ENCODE peak calls at places on chromosomes 3 and 15, in five cellular contexts. F is neuronal stem cell, S is astrocyte, E is SJSA1, H is fibroblast of lung. V is an unnamed sample.

GRCh38 chr15:37743826-37744225 is 190.6 kb upstream of the TMCO5A start:
- DNase-seq in E (no peak), H (no peak), S (no peak), F (no peak), V (no peak)

GRCh38 chr3:119099785-119100184 is 46.2 kb upstream of the TEX55 start:
- DNase-seq in F (no peak), H (no peak), S (no peak), E (no peak), V (no peak)

GRCh38 chr3:39106281-39107055 is 959 bp downstream of the GORASP1 start:
- DNase-seq in H (peak; percentile 30), E (peak; percentile 17), S (peak; percentile 33), F (no peak), V (peak; percentile 9)

GRCh38 chr3:153599685-153600084 is 437.7 kb downstream of the RAP2B start:
- DNase-seq in S (peak; percentile 94), E (peak; percentile 31), H (peak; percentile 92), F (no peak), V (peak; percentile 66)

GRCh38 chr15:85772668-85773067 is 22.1 kb downstream of the KLHL25 start:
- DNase-seq in E (no peak), H (no peak), F (no peak), S (no peak), V (no peak)

GRCh38 chr3:127535901-127536817 is 54.4 kb downstream of the TPRA1 start:
- DNase-seq in E (no peak), S (no peak), H (no peak), F (no peak), V (no peak)

GRCh38 chr15:78046796-78047341 is 30.6 kb downstream of the TBC1D2B start:
- DNase-seq in S (no peak), F (no peak), E (no peak), H (no peak), V (no peak)

GRCh38 chr3:124217542-124217941 is 225.6 kb upstream of the ROPN1 start:
- DNase-seq in F (peak; percentile 78), S (peak; percentile 56), E (peak; percentile 52), H (peak; percentile 83), V (peak; percentile 75)

GRCh38 chr15:85047271-85047948 is 65.8 kb downstream of the PDE8A start:
- DNase-seq in S (peak; percentile 95), H (peak; percentile 97), F (no peak), E (peak; percentile 82), V (peak; percentile 79)

GRCh38 chr3:56795097-56795806 is 6.5 kb downstream of the ARHGEF3 start:
- DNase-seq in H (peak; percentile 71), E (no peak), F (no peak), S (no peak), V (no peak)

GRCh38 chr3:138799822-138800221 is 34.9 kb downstream of the PIK3CB start:
- DNase-seq in S (no peak), H (no peak), E (no peak), F (no peak), V (no peak)

GRCh38 chr3:96863129-96863740 is 48.8 kb downstream of the EPHA6 start:
- DNase-seq in S (no peak), H (peak; percentile 21), F (peak; percentile 41), E (no peak), V (peak; percentile 33)

GRCh38 chr3:67608034-67608433 is 46.4 kb downstream of the SUCLG2 start:
- DNase-seq in F (no peak), E (no peak), S (no peak), H (no peak), V (no peak)

GRCh38 chr15:39135989-39136388 is 444.9 kb upstream of the THBS1 start:
- DNase-seq in H (peak; percentile 82), S (peak; percentile 95), E (peak; percentile 69), F (no peak), V (no peak)

GRCh38 chr3:194447161-194447560 is 39.6 kb downstream of the ATP13A3 start:
- DNase-seq in H (no peak), E (no peak), F (no peak), S (no peak), V (no peak)
- H3K36me3 ChIP-seq in H (peaks cover 11% of the 10 kb centered on the region), E (peaks cover 90% of the 10 kb centered on the region), F (peaks cover 97% of the 10 kb centered on the region), S (peaks cover 54% of the 10 kb centered on the region), V (peaks cover 79% of the 10 kb centered on the region)

GRCh38 chr15:100909582-100909981 is 9.6 kb upstream of the LRRK1 start:
- DNase-seq in S (no peak), H (no peak), F (no peak), E (no peak), V (no peak)
- H3K27ac ChIP-seq in S (no peak overlapping the region), H (no peak overlapping the region), F (no peak overlapping the region), E (no peak overlapping the region), V (peak overlapping the region; percentile 43)

GRCh38 chr3:69085543-69086132 is 901 bp downstream of the ARL6IP5 start:
- DNase-seq in F (no peak), H (peak; percentile 54), E (peak; percentile 30), S (no peak), V (peak; percentile 9)
- H3K4me1 ChIP-seq in F (peaks cover 26% of the 10 kb centered on the region), H (peaks cover 45% of the 10 kb centered on the region), E (peaks cover 83% of the 10 kb centered on the region), S (peaks cover 63% of the 10 kb centered on the region), V (peaks cover 12% of the 10 kb centered on the region)

DNA sequence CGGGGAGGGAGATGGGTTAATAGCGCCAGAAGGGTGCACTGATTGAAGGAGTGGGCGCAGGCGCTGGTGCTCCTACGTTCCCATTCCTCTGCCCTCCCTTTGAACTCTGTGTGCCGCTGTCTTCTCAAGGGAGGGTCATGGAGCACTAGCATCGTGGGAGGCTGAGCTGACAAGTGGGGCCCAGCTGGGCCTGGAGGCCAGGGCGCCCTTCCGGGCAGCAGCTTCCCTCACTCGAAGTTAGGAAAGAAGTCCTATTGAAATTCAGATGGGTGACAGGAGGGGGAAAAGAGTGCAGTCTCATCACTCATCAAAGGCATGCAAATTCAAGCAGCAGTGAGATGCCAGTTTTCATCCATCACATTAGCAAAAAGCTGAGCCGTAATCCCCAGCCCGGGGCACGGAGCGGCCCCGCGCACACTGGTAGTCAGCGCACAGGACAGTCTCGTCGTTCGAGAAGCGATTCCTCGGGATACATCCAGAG is 128.2 kb downstream of the LRRK1 start:
- DNase-seq in H (peak; percentile 51), S (no peak), E (peak; percentile 63), F (no peak), V (no peak)
- H3K36me3 ChIP-seq in H (no peaks in the 10 kb centered on the region), S (no peaks in the 10 kb centered on the region), E (peaks cover 29% of the 10 kb centered on the region), F (no peaks in the 10 kb centered on the region), V (no peaks in the 10 kb centered on the region)

DNA sequence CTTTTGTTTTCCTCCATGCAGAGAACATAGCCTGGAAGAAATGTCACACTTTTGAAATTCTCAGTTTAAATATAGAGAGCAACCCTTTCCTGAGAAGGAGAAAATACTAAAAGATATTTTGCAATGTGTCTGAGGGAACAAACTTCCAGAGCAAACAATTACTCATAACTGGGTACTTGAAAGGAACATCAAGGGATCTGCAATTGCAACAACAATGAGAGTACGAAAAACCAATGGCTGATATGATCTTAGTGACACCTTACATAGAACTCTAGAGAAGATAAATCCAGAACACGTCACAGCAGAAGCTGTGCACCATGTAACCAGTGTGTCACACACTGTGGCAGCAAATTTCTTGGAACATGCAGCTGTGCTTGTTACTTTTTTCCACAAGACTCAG is 14.6 kb upstream of the ARPP21 start:
- DNase-seq in E (no peak), H (no peak), F (no peak), S (no peak), V (no peak)
- H3K27ac ChIP-seq in E (no peak overlapping the region), H (no peak overlapping the region), F (no peak overlapping the region), S (no peak overlapping the region), V (no peak overlapping the region)